ENCODE peak calls at places on chromosomes 2 and 18, in eight cellular contexts. One of them, this sample, is unnamed.

GRCh38 chr2:144099746-144100438 is 420.0 kb downstream of the ZEB2 start:
- DNase-seq in NCI-H2081: no peak
- DNase-seq in CD8-positive, alpha-beta memory T cell: no peak
- DNase-seq in GM20000: no peak
- DNase-seq in NCI-H1092 treated with DMSO at 0.1 percent for 48 hours: no peak
- DNase-seq in H54: peak
- DNase-seq in activated naive CD8-positive, alpha-beta T cell treated with anti-CD3 and anti-CD28 coated beads, Interleukin-2, amount 50 U/mL, for 24 hours: no peak
- DNase-seq in ecto neural progenitor cell: no peak
- DNase-seq in this sample: no peak

GRCh38 chr18:3872651-3873050 is 422.7 kb downstream of the TGIF1 start:
- DNase-seq in NCI-H2081: no peak
- DNase-seq in CD8-positive, alpha-beta memory T cell: no peak
- DNase-seq in GM20000: no peak
- DNase-seq in NCI-H1092 treated with DMSO at 0.1 percent for 48 hours: no peak
- DNase-seq in H54: no peak
- DNase-seq in activated naive CD8-positive, alpha-beta T cell treated with anti-CD3 and anti-CD28 coated beads, Interleukin-2, amount 50 U/mL, for 24 hours: no peak
- DNase-seq in ecto neural progenitor cell: no peak
- DNase-seq in this sample: no peak

GRCh38 chr18:73840319-73841065 is 307.1 kb downstream of the FBXO15 start:
- DNase-seq in NCI-H2081: peak
- DNase-seq in CD8-positive, alpha-beta memory T cell: no peak
- DNase-seq in GM20000: no peak
- DNase-seq in NCI-H1092 treated with DMSO at 0.1 percent for 48 hours: peak
- DNase-seq in H54: no peak
- DNase-seq in activated naive CD8-positive, alpha-beta T cell treated with anti-CD3 and anti-CD28 coated beads, Interleukin-2, amount 50 U/mL, for 24 hours: no peak
- DNase-seq in ecto neural progenitor cell: no peak
- DNase-seq in this sample: no peak

GRCh38 chr2:25149646-25150045 is 18.7 kb downstream of the POMC start:
- DNase-seq in NCI-H2081: no peak
- DNase-seq in CD8-positive, alpha-beta memory T cell: no peak
- DNase-seq in GM20000: no peak
- DNase-seq in NCI-H1092 treated with DMSO at 0.1 percent for 48 hours: no peak
- DNase-seq in H54: no peak
- DNase-seq in activated naive CD8-positive, alpha-beta T cell treated with anti-CD3 and anti-CD28 coated beads, Interleukin-2, amount 50 U/mL, for 24 hours: no peak
- DNase-seq in ecto neural progenitor cell: no peak
- DNase-seq in this sample: no peak

GRCh38 chr2:215736653-215737290 is 276.6 kb downstream of the MREG start:
- DNase-seq in NCI-H2081: no peak
- DNase-seq in CD8-positive, alpha-beta memory T cell: no peak
- DNase-seq in GM20000: no peak
- DNase-seq in NCI-H1092 treated with DMSO at 0.1 percent for 48 hours: no peak
- DNase-seq in H54: no peak
- DNase-seq in activated naive CD8-positive, alpha-beta T cell treated with anti-CD3 and anti-CD28 coated beads, Interleukin-2, amount 50 U/mL, for 24 hours: no peak
- DNase-seq in ecto neural progenitor cell: no peak
- DNase-seq in this sample: no peak

GRCh38 chr2:180376076-180376475 is 369.0 kb upstream of the CWC22 start:
- DNase-seq in NCI-H2081: no peak
- DNase-seq in CD8-positive, alpha-beta memory T cell: no peak
- DNase-seq in GM20000: no peak
- DNase-seq in NCI-H1092 treated with DMSO at 0.1 percent for 48 hours: no peak
- DNase-seq in H54: no peak
- DNase-seq in activated naive CD8-positive, alpha-beta T cell treated with anti-CD3 and anti-CD28 coated beads, Interleukin-2, amount 50 U/mL, for 24 hours: no peak
- DNase-seq in ecto neural progenitor cell: no peak
- DNase-seq in this sample: no peak

GRCh38 chr18:9057646-9058045 is 44.9 kb upstream of the NDUFV2 start:
- DNase-seq in NCI-H2081: no peak
- DNase-seq in CD8-positive, alpha-beta memory T cell: no peak
- DNase-seq in GM20000: no peak
- DNase-seq in NCI-H1092 treated with DMSO at 0.1 percent for 48 hours: no peak
- DNase-seq in H54: no peak
- DNase-seq in activated naive CD8-positive, alpha-beta T cell treated with anti-CD3 and anti-CD28 coated beads, Interleukin-2, amount 50 U/mL, for 24 hours: no peak
- DNase-seq in ecto neural progenitor cell: no peak
- DNase-seq in this sample: no peak

GRCh38 chr2:61138859-61139258 is 23.1 kb upstream of the C2orf74 start:
- DNase-seq in NCI-H2081: no peak
- DNase-seq in CD8-positive, alpha-beta memory T cell: no peak
- DNase-seq in GM20000: no peak
- DNase-seq in NCI-H1092 treated with DMSO at 0.1 percent for 48 hours: no peak
- DNase-seq in H54: no peak
- DNase-seq in activated naive CD8-positive, alpha-beta T cell treated with anti-CD3 and anti-CD28 coated beads, Interleukin-2, amount 50 U/mL, for 24 hours: no peak
- DNase-seq in ecto neural progenitor cell: no peak
- DNase-seq in this sample: no peak

GRCh38 chr2:222844323-222844722 is 16.5 kb upstream of the ACSL3 start:
- DNase-seq in NCI-H2081: no peak
- DNase-seq in CD8-positive, alpha-beta memory T cell: no peak
- DNase-seq in GM20000: no peak
- DNase-seq in NCI-H1092 treated with DMSO at 0.1 percent for 48 hours: no peak
- DNase-seq in H54: no peak
- DNase-seq in activated naive CD8-positive, alpha-beta T cell treated with anti-CD3 and anti-CD28 coated beads, Interleukin-2, amount 50 U/mL, for 24 hours: no peak
- DNase-seq in ecto neural progenitor cell: no peak
- DNase-seq in this sample: no peak

GRCh38 chr2:98869272-98869641 is 66.8 kb downstream of the CRACDL start:
- DNase-seq in NCI-H2081: peak
- DNase-seq in CD8-positive, alpha-beta memory T cell: no peak
- DNase-seq in GM20000: no peak
- DNase-seq in NCI-H1092 treated with DMSO at 0.1 percent for 48 hours: peak
- DNase-seq in H54: no peak
- DNase-seq in activated naive CD8-positive, alpha-beta T cell treated with anti-CD3 and anti-CD28 coated beads, Interleukin-2, amount 50 U/mL, for 24 hours: no peak
- DNase-seq in ecto neural progenitor cell: no peak
- DNase-seq in this sample: no peak

GRCh38 chr2:127408004-127408806 is 10.0 kb upstream of the PROC start:
- DNase-seq in NCI-H2081: peak
- DNase-seq in CD8-positive, alpha-beta memory T cell: peak
- DNase-seq in GM20000: peak
- DNase-seq in NCI-H1092 treated with DMSO at 0.1 percent for 48 hours: peak
- DNase-seq in H54: peak
- DNase-seq in activated naive CD8-positive, alpha-beta T cell treated with anti-CD3 and anti-CD28 coated beads, Interleukin-2, amount 50 U/mL, for 24 hours: peak
- DNase-seq in ecto neural progenitor cell: peak
- DNase-seq in this sample: peak

GRCh38 chr2:6475155-6475940 is 390.4 kb downstream of the CMPK2 start:
- DNase-seq in NCI-H2081: no peak
- DNase-seq in CD8-positive, alpha-beta memory T cell: no peak
- DNase-seq in GM20000: peak
- DNase-seq in NCI-H1092 treated with DMSO at 0.1 percent for 48 hours: no peak
- DNase-seq in H54: no peak
- DNase-seq in activated naive CD8-positive, alpha-beta T cell treated with anti-CD3 and anti-CD28 coated beads, Interleukin-2, amount 50 U/mL, for 24 hours: no peak
- DNase-seq in ecto neural progenitor cell: no peak
- DNase-seq in this sample: peak